ENCODE peak calls at places on chromosomes 11 and 22, in five cellular contexts. T, E, P, M and L are unnamed samples.

GRCh38 chr11:91859666-91860065 is 365.0 kb upstream of the FAT3 start:
- DNase-seq in M (no peak), E (no peak), T (no peak), P (no peak), L (no peak)

GRCh38 chr22:28019881-28020861 is 101.1 kb upstream of the PITPNB start:
- DNase-seq in P (peak; percentile 78), M (peak; percentile 78), E (peak; percentile 63), T (peak; percentile 62), L (peak; percentile 57)

GRCh38 chr22:21570398-21570797 is 2.9 kb downstream of the UBE2L3 start:
- DNase-seq in P (no peak), E (no peak), M (no peak), T (no peak), L (no peak)

GRCh38 chr11:45527898-45528297 is 137.5 kb downstream of the CHST1 start:
- DNase-seq in P (no peak), M (no peak), T (no peak), E (no peak), L (no peak)

GRCh38 chr11:64352099-64353005 is 6.6 kb upstream of the RPS6KA4 start:
- DNase-seq in M (no peak), T (no peak), P (no peak), E (no peak), L (no peak)

GRCh38 chr11:36167729-36168128 is 121.5 kb downstream of the COMMD9 start:
- DNase-seq in T (no peak), P (no peak), M (no peak), E (no peak), L (no peak)

GRCh38 chr22:42091446-42091764 is 833 bp upstream of the NDUFA6 start:
- DNase-seq in M (no peak), T (no peak), E (no peak), P (no peak), L (no peak)

GRCh38 chr11:68632802-68633201 is 51.5 kb upstream of the GAL start:
- DNase-seq in M (no peak), P (peak; percentile 78), T (no peak), E (peak; percentile 59), L (no peak)

GRCh38 chr11:16136792-16137395 is 219.5 kb downstream of the SOX6 start:
- DNase-seq in T (no peak), E (no peak), P (no peak), M (no peak), L (no peak)

GRCh38 chr22:23800297-23801237 is 13.8 kb downstream of the SMARCB1 start:
- DNase-seq in T (no peak), E (no peak), M (no peak), P (no peak), L (no peak)

GRCh38 chr22:20324139-20324516 is 4.3 kb upstream of the DGCR6L start:
- DNase-seq in E (no peak), T (no peak), P (no peak), M (no peak), L (no peak)

GRCh38 chr11:12123177-12123576 is 12.8 kb downstream of the MICAL2 start:
- DNase-seq in M (no peak), T (no peak), E (peak; percentile 73), P (no peak), L (no peak)

GRCh38 chr22:29259253-29259899 is 8.4 kb downstream of the RHBDD3 start:
- DNase-seq in T (no peak), P (no peak), E (no peak), M (no peak), L (no peak)

GRCh38 chr11:75793966-75794365 is 21.0 kb upstream of the UVRAG start:
- DNase-seq in P (no peak), M (no peak), T (no peak), E (no peak), L (no peak)

GRCh38 chr11:67646535-67647336 is 3.8 kb downstream of the ACY3 start:
- DNase-seq in P (no peak), M (no peak), T (peak; percentile 31), E (no peak), L (no peak)

GRCh38 chr22:46575915-46576555 is 38.6 kb upstream of the CELSR1 start:
- DNase-seq in E (no peak), T (peak; percentile 74), P (no peak), M (no peak), L (no peak)

GRCh38 chr22:17891427-17892167 is 117.3 kb upstream of the BID start:
- DNase-seq in T (no peak), P (peak; percentile 97), M (peak; percentile 81), E (no peak), L (no peak)

GRCh38 chr11:57530215-57530595 is 349 bp downstream of the TIMM10 start:
- DNase-seq in M (no peak), E (no peak), P (no peak), T (no peak), L (no peak)